ENCODE peak calls at places on chromosome 5, in seven cellular contexts. One of them, this sample, is unnamed.

GRCh38 chr5:74382864-74383618 is 257.5 kb downstream of the ENC1 start:
- DNase-seq in neural progenitor cell: no peak
- DNase-seq in psoas muscle: peak
- DNase-seq in GM12865: no peak
- DNase-seq in mesothelial cell of epicardium: no peak
- DNase-seq in A673: peak
- DNase-seq in activated CD8-positive, alpha-beta T cell treated with anti-CD3 and anti-CD28 coated beads for 36 hours: no peak
- DNase-seq in this sample: no peak

GRCh38 chr5:126624534-126624933 is 23.8 kb downstream of the PHAX start:
- DNase-seq in neural progenitor cell: no peak
- DNase-seq in psoas muscle: no peak
- DNase-seq in GM12865: no peak
- DNase-seq in mesothelial cell of epicardium: no peak
- DNase-seq in A673: peak
- DNase-seq in activated CD8-positive, alpha-beta T cell treated with anti-CD3 and anti-CD28 coated beads for 36 hours: peak
- DNase-seq in this sample: no peak

GRCh38 chr5:86929123-86929766 is 311.5 kb downstream of the COX7C start:
- DNase-seq in neural progenitor cell: peak
- DNase-seq in psoas muscle: no peak
- DNase-seq in GM12865: no peak
- DNase-seq in mesothelial cell of epicardium: no peak
- DNase-seq in A673: no peak
- DNase-seq in activated CD8-positive, alpha-beta T cell treated with anti-CD3 and anti-CD28 coated beads for 36 hours: no peak
- DNase-seq in this sample: no peak

GRCh38 chr5:121024416-121025311 is 560.6 kb downstream of the PRR16 start:
- DNase-seq in neural progenitor cell: no peak
- DNase-seq in psoas muscle: no peak
- DNase-seq in GM12865: no peak
- DNase-seq in mesothelial cell of epicardium: no peak
- DNase-seq in A673: no peak
- DNase-seq in activated CD8-positive, alpha-beta T cell treated with anti-CD3 and anti-CD28 coated beads for 36 hours: no peak
- DNase-seq in this sample: no peak

GRCh38 chr5:55446690-55447351 is 87.9 kb downstream of the PLPP1 start:
- DNase-seq in neural progenitor cell: no peak
- DNase-seq in psoas muscle: no peak
- DNase-seq in GM12865: no peak
- DNase-seq in mesothelial cell of epicardium: no peak
- DNase-seq in A673: no peak
- DNase-seq in activated CD8-positive, alpha-beta T cell treated with anti-CD3 and anti-CD28 coated beads for 36 hours: no peak
- DNase-seq in this sample: no peak

GRCh38 chr5:143290115-143290514 is 113.4 kb downstream of the NR3C1 start:
- DNase-seq in neural progenitor cell: no peak
- DNase-seq in psoas muscle: no peak
- DNase-seq in GM12865: no peak
- DNase-seq in mesothelial cell of epicardium: no peak
- DNase-seq in A673: no peak
- DNase-seq in activated CD8-positive, alpha-beta T cell treated with anti-CD3 and anti-CD28 coated beads for 36 hours: no peak
- DNase-seq in this sample: no peak

GRCh38 chr5:36689225-36689624 is 82.8 kb downstream of the SLC1A3 start:
- DNase-seq in neural progenitor cell: no peak
- DNase-seq in psoas muscle: no peak
- DNase-seq in GM12865: peak
- DNase-seq in mesothelial cell of epicardium: no peak
- DNase-seq in A673: no peak
- DNase-seq in activated CD8-positive, alpha-beta T cell treated with anti-CD3 and anti-CD28 coated beads for 36 hours: peak
- DNase-seq in this sample: peak

GRCh38 chr5:163910226-163910625 is 404.8 kb downstream of the MAT2B start:
- DNase-seq in neural progenitor cell: no peak
- DNase-seq in psoas muscle: no peak
- DNase-seq in GM12865: no peak
- DNase-seq in mesothelial cell of epicardium: no peak
- DNase-seq in A673: no peak
- DNase-seq in activated CD8-positive, alpha-beta T cell treated with anti-CD3 and anti-CD28 coated beads for 36 hours: no peak
- DNase-seq in this sample: no peak

GRCh38 chr5:14136228-14136627 is 6.9 kb upstream of the TRIO start:
- DNase-seq in neural progenitor cell: no peak
- DNase-seq in psoas muscle: no peak
- DNase-seq in GM12865: no peak
- DNase-seq in mesothelial cell of epicardium: no peak
- DNase-seq in A673: no peak
- DNase-seq in activated CD8-positive, alpha-beta T cell treated with anti-CD3 and anti-CD28 coated beads for 36 hours: no peak
- DNase-seq in this sample: no peak

GRCh38 chr5:129042306-129042705 is 52.2 kb upstream of the ISOC1 start:
- DNase-seq in neural progenitor cell: no peak
- DNase-seq in psoas muscle: no peak
- DNase-seq in GM12865: no peak
- DNase-seq in mesothelial cell of epicardium: no peak
- DNase-seq in A673: no peak
- DNase-seq in activated CD8-positive, alpha-beta T cell treated with anti-CD3 and anti-CD28 coated beads for 36 hours: no peak
- DNase-seq in this sample: no peak

GRCh38 chr5:100757618-100758017 is 145.5 kb downstream of the ST8SIA4 start:
- DNase-seq in neural progenitor cell: no peak
- DNase-seq in psoas muscle: no peak
- DNase-seq in GM12865: no peak
- DNase-seq in mesothelial cell of epicardium: no peak
- DNase-seq in A673: no peak
- DNase-seq in activated CD8-positive, alpha-beta T cell treated with anti-CD3 and anti-CD28 coated beads for 36 hours: no peak
- DNase-seq in this sample: no peak

GRCh38 chr5:179509239-179509638 is 41.1 kb upstream of the RUFY1 start:
- DNase-seq in neural progenitor cell: no peak
- DNase-seq in psoas muscle: no peak
- DNase-seq in GM12865: no peak
- DNase-seq in mesothelial cell of epicardium: no peak
- DNase-seq in A673: no peak
- DNase-seq in activated CD8-positive, alpha-beta T cell treated with anti-CD3 and anti-CD28 coated beads for 36 hours: no peak
- DNase-seq in this sample: no peak

GRCh38 chr5:179509845-179510244 is 40.5 kb upstream of the RUFY1 start:
- DNase-seq in neural progenitor cell: no peak
- DNase-seq in psoas muscle: no peak
- DNase-seq in GM12865: no peak
- DNase-seq in mesothelial cell of epicardium: no peak
- DNase-seq in A673: no peak
- DNase-seq in activated CD8-positive, alpha-beta T cell treated with anti-CD3 and anti-CD28 coated beads for 36 hours: no peak
- DNase-seq in this sample: no peak

GRCh38 chr5:179505636-179506261 is 44.6 kb upstream of the RUFY1 start:
- DNase-seq in neural progenitor cell: no peak
- DNase-seq in psoas muscle: no peak
- DNase-seq in GM12865: no peak
- DNase-seq in mesothelial cell of epicardium: no peak
- DNase-seq in A673: no peak
- DNase-seq in activated CD8-positive, alpha-beta T cell treated with anti-CD3 and anti-CD28 coated beads for 36 hours: no peak
- DNase-seq in this sample: no peak

GRCh38 chr5:179504191-179504590 is 46.2 kb upstream of the RUFY1 start:
- DNase-seq in neural progenitor cell: no peak
- DNase-seq in psoas muscle: no peak
- DNase-seq in GM12865: no peak
- DNase-seq in mesothelial cell of epicardium: no peak
- DNase-seq in A673: no peak
- DNase-seq in activated CD8-positive, alpha-beta T cell treated with anti-CD3 and anti-CD28 coated beads for 36 hours: no peak
- DNase-seq in this sample: no peak

GRCh38 chr5:179504600-179505396 is 45.6 kb upstream of the RUFY1 start:
- DNase-seq in neural progenitor cell: no peak
- DNase-seq in psoas muscle: no peak
- DNase-seq in GM12865: no peak
- DNase-seq in mesothelial cell of epicardium: no peak
- DNase-seq in A673: no peak
- DNase-seq in activated CD8-positive, alpha-beta T cell treated with anti-CD3 and anti-CD28 coated beads for 36 hours: no peak
- DNase-seq in this sample: no peak
- TF ChIP-seq CTCF in neural progenitor cell: no peak
- TF ChIP-seq CTCF in psoas muscle: no peak
- TF ChIP-seq CTCF in GM12865: no peak
- TF ChIP-seq CTCF in mesothelial cell of epicardium: no peak
- TF ChIP-seq CTCF in A673: no peak
- TF ChIP-seq CTCF in activated CD8-positive, alpha-beta T cell treated with anti-CD3 and anti-CD28 coated beads for 36 hours: no peak
- TF ChIP-seq CTCF in this sample: no peak

GRCh38 chr5:96893342-96893741 is 17.0 kb downstream of the ERAP2 start:
- DNase-seq in neural progenitor cell: no peak
- DNase-seq in psoas muscle: no peak
- DNase-seq in GM12865: no peak
- DNase-seq in mesothelial cell of epicardium: no peak
- DNase-seq in A673: peak
- DNase-seq in activated CD8-positive, alpha-beta T cell treated with anti-CD3 and anti-CD28 coated beads for 36 hours: peak
- DNase-seq in this sample: no peak

GRCh38 chr5:96901841-96902240 is 25.5 kb downstream of the ERAP2 start:
- DNase-seq in neural progenitor cell: no peak
- DNase-seq in psoas muscle: no peak
- DNase-seq in GM12865: no peak
- DNase-seq in mesothelial cell of epicardium: no peak
- DNase-seq in A673: no peak
- DNase-seq in activated CD8-positive, alpha-beta T cell treated with anti-CD3 and anti-CD28 coated beads for 36 hours: no peak
- DNase-seq in this sample: no peak

GRCh38 chr5:96896285-96896711 is 20.0 kb downstream of the ERAP2 start:
- DNase-seq in neural progenitor cell: no peak
- DNase-seq in psoas muscle: no peak
- DNase-seq in GM12865: peak
- DNase-seq in mesothelial cell of epicardium: no peak
- DNase-seq in A673: no peak
- DNase-seq in activated CD8-positive, alpha-beta T cell treated with anti-CD3 and anti-CD28 coated beads for 36 hours: peak
- DNase-seq in this sample: peak

GRCh38 chr5:96901384-96901783 is 25.1 kb downstream of the ERAP2 start:
- DNase-seq in neural progenitor cell: peak
- DNase-seq in psoas muscle: no peak
- DNase-seq in GM12865: peak
- DNase-seq in mesothelial cell of epicardium: no peak
- DNase-seq in A673: peak
- DNase-seq in activated CD8-positive, alpha-beta T cell treated with anti-CD3 and anti-CD28 coated beads for 36 hours: no peak
- DNase-seq in this sample: no peak

DNA sequence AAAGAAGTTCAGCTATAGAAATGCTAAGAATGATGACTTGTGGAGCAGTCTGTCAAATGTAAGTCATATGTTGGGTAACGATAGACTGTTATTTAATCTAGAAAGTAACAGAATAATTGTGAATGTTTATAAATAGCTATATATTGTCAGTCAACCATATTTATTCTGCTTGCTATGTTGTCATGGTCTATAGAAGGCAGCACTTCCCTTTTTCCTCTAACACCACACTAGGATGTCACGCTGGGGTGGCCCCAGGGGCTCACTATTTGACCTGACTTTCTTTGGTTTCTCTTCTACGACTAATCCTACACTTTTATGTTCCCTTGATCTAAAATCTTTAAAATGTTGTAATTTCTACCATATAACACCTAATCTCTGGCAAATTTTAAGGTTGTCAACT is 20.5 kb downstream of the ERAP2 start:
- DNase-seq in neural progenitor cell: no peak
- DNase-seq in psoas muscle: no peak
- DNase-seq in GM12865: peak
- DNase-seq in mesothelial cell of epicardium: no peak
- DNase-seq in A673: no peak
- DNase-seq in activated CD8-positive, alpha-beta T cell treated with anti-CD3 and anti-CD28 coated beads for 36 hours: peak
- DNase-seq in this sample: peak
- TF ChIP-seq CTCF in neural progenitor cell: no peak
- TF ChIP-seq CTCF in psoas muscle: no peak
- TF ChIP-seq CTCF in GM12865: no peak
- TF ChIP-seq CTCF in mesothelial cell of epicardium: no peak
- TF ChIP-seq CTCF in A673: no peak
- TF ChIP-seq CTCF in activated CD8-positive, alpha-beta T cell treated with anti-CD3 and anti-CD28 coated beads for 36 hours: no peak
- TF ChIP-seq CTCF in this sample: no peak

GRCh38 chr5:132425009-132425937 is 55.8 kb downstream of the SLC22A5 start:
- DNase-seq in neural progenitor cell: no peak
- DNase-seq in psoas muscle: no peak
- DNase-seq in GM12865: peak
- DNase-seq in mesothelial cell of epicardium: no peak
- DNase-seq in A673: no peak
- DNase-seq in activated CD8-positive, alpha-beta T cell treated with anti-CD3 and anti-CD28 coated beads for 36 hours: peak
- DNase-seq in this sample: peak

GRCh38 chr5:132425975-132426524 is 56.5 kb downstream of the SLC22A5 start:
- DNase-seq in neural progenitor cell: no peak
- DNase-seq in psoas muscle: no peak
- DNase-seq in GM12865: peak
- DNase-seq in mesothelial cell of epicardium: no peak
- DNase-seq in A673: no peak
- DNase-seq in activated CD8-positive, alpha-beta T cell treated with anti-CD3 and anti-CD28 coated beads for 36 hours: no peak
- DNase-seq in this sample: no peak

GRCh38 chr5:132428147-132428482 is 58.6 kb downstream of the SLC22A5 start:
- DNase-seq in neural progenitor cell: no peak
- DNase-seq in psoas muscle: no peak
- DNase-seq in GM12865: no peak
- DNase-seq in mesothelial cell of epicardium: no peak
- DNase-seq in A673: peak
- DNase-seq in activated CD8-positive, alpha-beta T cell treated with anti-CD3 and anti-CD28 coated beads for 36 hours: no peak
- DNase-seq in this sample: no peak

GRCh38 chr5:132427285-132428146 is 58.0 kb downstream of the SLC22A5 start:
- DNase-seq in neural progenitor cell: no peak
- DNase-seq in psoas muscle: no peak
- DNase-seq in GM12865: peak
- DNase-seq in mesothelial cell of epicardium: no peak
- DNase-seq in A673: no peak
- DNase-seq in activated CD8-positive, alpha-beta T cell treated with anti-CD3 and anti-CD28 coated beads for 36 hours: peak
- DNase-seq in this sample: peak

DNA sequence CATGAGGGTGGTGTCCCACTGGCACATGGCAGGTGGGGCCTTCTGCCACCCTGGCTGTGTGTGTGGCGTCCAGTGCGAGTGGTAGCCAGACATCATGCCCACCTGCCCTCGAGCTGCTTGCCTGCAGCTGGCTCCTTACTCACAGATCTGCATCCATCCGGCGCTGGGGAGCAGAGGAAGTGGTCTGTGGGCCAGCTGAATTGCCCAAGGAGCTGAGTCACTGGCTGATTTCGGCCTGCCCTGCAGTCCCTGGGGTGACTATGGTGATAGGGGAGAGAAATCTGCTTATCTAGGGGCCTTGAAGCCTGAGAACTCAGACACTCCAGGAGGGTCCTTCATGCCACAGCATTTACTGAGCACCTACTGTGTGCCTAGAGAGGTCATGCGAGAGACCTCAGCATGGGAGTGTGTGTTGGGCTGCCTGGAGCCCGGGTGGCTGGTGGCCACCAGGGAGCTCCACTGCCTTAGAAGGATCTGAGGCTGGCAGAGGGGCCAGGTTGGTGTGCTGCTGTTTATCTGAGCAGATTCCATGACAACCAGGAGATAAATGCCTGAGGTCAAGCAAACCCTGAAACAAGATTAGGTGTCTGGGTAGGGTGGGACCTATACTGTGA is 57.1 kb downstream of the SLC22A5 start:
- DNase-seq in neural progenitor cell: peak
- DNase-seq in psoas muscle: peak
- DNase-seq in GM12865: peak
- DNase-seq in mesothelial cell of epicardium: no peak
- DNase-seq in A673: no peak
- DNase-seq in activated CD8-positive, alpha-beta T cell treated with anti-CD3 and anti-CD28 coated beads for 36 hours: peak
- DNase-seq in this sample: peak
- TF ChIP-seq CTCF in neural progenitor cell: peak
- TF ChIP-seq CTCF in psoas muscle: peak
- TF ChIP-seq CTCF in GM12865: peak
- TF ChIP-seq CTCF in mesothelial cell of epicardium: no peak
- TF ChIP-seq CTCF in A673: peak
- TF ChIP-seq CTCF in activated CD8-positive, alpha-beta T cell treated with anti-CD3 and anti-CD28 coated beads for 36 hours: peak
- TF ChIP-seq CTCF in this sample: no peak

DNA sequence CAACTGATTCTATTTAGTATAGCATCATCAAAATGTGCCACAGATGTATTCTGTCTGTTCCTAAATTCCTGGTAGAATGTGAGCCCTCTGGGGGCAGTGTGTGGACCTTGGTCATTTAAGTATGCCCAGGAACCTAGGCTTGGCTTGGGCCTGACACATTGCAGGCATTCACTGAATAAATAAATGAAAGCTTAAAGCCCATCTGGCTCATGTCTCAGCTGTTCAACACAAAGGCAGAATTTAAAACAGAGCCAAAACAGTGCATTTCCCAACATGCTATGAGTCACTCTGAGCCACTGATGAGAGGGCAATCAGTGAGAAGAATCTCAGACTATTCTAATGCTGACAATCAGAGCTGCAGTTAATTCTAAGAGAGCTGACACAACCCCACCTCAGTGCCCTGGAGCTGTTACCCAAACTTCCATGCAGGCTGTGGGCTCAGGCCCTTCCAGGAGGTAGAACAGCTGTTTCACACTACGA is 8.1 kb downstream of the FAM193B start:
- DNase-seq in neural progenitor cell: no peak
- DNase-seq in psoas muscle: peak
- DNase-seq in GM12865: no peak
- DNase-seq in mesothelial cell of epicardium: no peak
- DNase-seq in A673: peak
- DNase-seq in activated CD8-positive, alpha-beta T cell treated with anti-CD3 and anti-CD28 coated beads for 36 hours: no peak
- DNase-seq in this sample: no peak
- TF ChIP-seq CTCF in neural progenitor cell: no peak
- TF ChIP-seq CTCF in psoas muscle: no peak
- TF ChIP-seq CTCF in GM12865: no peak
- TF ChIP-seq CTCF in mesothelial cell of epicardium: no peak
- TF ChIP-seq CTCF in A673: no peak
- TF ChIP-seq CTCF in activated CD8-positive, alpha-beta T cell treated with anti-CD3 and anti-CD28 coated beads for 36 hours: no peak
- TF ChIP-seq CTCF in this sample: no peak